ENCODE peak calls at places on chromosome 2, in four cellular contexts. J is IMR-90, X is fibroblast of lung, W is neural progenitor cell. Q is an unnamed sample.

GRCh38 chr2:238431431-238431830 is 4.7 kb downstream of the ASB1 start:
- DNase-seq in W (no peak), J (no peak), X (no peak), Q (no peak)

GRCh38 chr2:43224131-43224570 is 2.3 kb downstream of the ZFP36L2 start:
- DNase-seq in J (peak), W (peak), X (peak), Q (peak)

GRCh38 chr2:181203412-181203811 is 223.0 kb downstream of the UBE2E3 start:
- DNase-seq in J (peak), W (no peak), X (peak), Q (peak)

GRCh38 chr2:102020596-102021170 is 28.9 kb downstream of the IL1R2 start:
- DNase-seq in X (peak), W (peak), J (peak), Q (peak)

GRCh38 chr2:9332136-9332852 is 91.0 kb downstream of the ITGB1BP1 start:
- DNase-seq in X (no peak), J (no peak), W (no peak), Q (no peak)

GRCh38 chr2:156411835-156412234 is 24.3 kb upstream of the GPD2 start:
- DNase-seq in W (no peak), J (no peak), X (no peak), Q (no peak)

GRCh38 chr2:59912076-59912475 is 641.4 kb downstream of the BCL11A start:
- DNase-seq in W (no peak), X (no peak), J (no peak), Q (no peak)

GRCh38 chr2:202084265-202084664 is 11.2 kb downstream of the KIAA2012 start:
- DNase-seq in X (peak), J (peak), W (peak), Q (no peak)

GRCh38 chr2:204109681-204110080 is 173.1 kb downstream of the ICOS start:
- DNase-seq in W (no peak), X (no peak), J (no peak), Q (no peak)

GRCh38 chr2:108491848-108492247 is 42.4 kb upstream of the LIMS1 start:
- DNase-seq in W (no peak), X (peak), J (no peak), Q (no peak)

GRCh38 chr2:238158807-238159539 is at the start of gene ERFE:
- DNase-seq in W (peak), J (peak), X (peak), Q (peak)

GRCh38 chr2:25453199-25453903 is 111.6 kb upstream of the DNMT3A start:
- DNase-seq in X (peak), W (no peak), J (peak), Q (no peak)

GRCh38 chr2:43057026-43057741 is 169.2 kb downstream of the ZFP36L2 start:
- DNase-seq in X (no peak), J (no peak), W (no peak), Q (peak)

GRCh38 chr2:149330127-149331022 is at the start of gene LYPD6:
- DNase-seq in X (peak), W (peak), J (peak), Q (peak)

GRCh38 chr2:241546771-241547498 is 11.6 kb upstream of the BOK start:
- DNase-seq in W (peak), J (peak), X (peak), Q (no peak)

GRCh38 chr2:165905854-165906253 is 47.7 kb downstream of the TTC21B start:
- DNase-seq in X (peak), W (no peak), J (peak), Q (no peak)

GRCh38 chr2:152445791-152446201 is 110.8 kb downstream of the FMNL2 start:
- DNase-seq in X (peak), W (no peak), J (peak), Q (peak)

GRCh38 chr2:9565436-9566153 is 10.0 kb upstream of the ADAM17 start:
- DNase-seq in W (no peak), J (peak), X (peak), Q (peak)

GRCh38 chr2:225282858-225283693 is 116.4 kb upstream of the NYAP2 start:
- DNase-seq in J (peak), W (peak), X (peak), Q (peak)

GRCh38 chr2:60867848-60868247 is 13.5 kb upstream of the REL start:
- DNase-seq in W (no peak), X (no peak), J (no peak), Q (no peak)

GRCh38 chr2:71857632-71858031 is 290.0 kb downstream of the CYP26B1 start:
- DNase-seq in X (no peak), W (no peak), J (no peak), Q (no peak)

DNA sequence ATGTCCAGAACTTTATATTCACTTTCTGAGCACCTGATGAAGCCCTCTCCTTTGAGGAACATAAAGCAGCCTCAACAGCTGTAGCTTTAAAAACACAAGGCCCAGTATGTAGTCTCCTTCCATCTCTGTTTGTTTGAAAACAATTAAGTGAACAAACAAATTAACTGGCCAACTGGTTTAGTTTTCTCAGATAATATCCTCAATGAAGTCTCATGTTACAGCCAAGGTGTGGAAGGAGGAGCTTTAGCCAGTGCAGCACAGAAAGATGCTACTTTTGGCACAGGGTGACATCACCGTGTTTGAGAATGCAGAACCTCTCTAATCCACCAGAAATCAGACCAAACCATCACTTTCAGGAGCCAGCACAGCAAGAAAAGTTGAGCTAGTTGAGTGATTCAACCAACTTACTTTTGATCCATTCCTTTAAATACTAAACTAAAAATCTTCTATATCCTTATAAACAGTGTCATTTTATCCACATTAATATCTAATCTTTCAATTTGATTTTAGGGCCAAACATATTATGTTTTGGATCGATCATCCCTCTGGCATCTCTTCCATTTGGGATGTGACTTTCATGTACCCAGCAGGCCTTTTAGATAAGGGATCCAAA is 488.7 kb downstream of the ARHGAP15 start:
- DNase-seq in W (no peak), J (no peak), X (no peak), Q (no peak)
- H3K4me2 ChIP-seq in W (peak), J (no peak), X (no peak), Q (no peak)

DNA sequence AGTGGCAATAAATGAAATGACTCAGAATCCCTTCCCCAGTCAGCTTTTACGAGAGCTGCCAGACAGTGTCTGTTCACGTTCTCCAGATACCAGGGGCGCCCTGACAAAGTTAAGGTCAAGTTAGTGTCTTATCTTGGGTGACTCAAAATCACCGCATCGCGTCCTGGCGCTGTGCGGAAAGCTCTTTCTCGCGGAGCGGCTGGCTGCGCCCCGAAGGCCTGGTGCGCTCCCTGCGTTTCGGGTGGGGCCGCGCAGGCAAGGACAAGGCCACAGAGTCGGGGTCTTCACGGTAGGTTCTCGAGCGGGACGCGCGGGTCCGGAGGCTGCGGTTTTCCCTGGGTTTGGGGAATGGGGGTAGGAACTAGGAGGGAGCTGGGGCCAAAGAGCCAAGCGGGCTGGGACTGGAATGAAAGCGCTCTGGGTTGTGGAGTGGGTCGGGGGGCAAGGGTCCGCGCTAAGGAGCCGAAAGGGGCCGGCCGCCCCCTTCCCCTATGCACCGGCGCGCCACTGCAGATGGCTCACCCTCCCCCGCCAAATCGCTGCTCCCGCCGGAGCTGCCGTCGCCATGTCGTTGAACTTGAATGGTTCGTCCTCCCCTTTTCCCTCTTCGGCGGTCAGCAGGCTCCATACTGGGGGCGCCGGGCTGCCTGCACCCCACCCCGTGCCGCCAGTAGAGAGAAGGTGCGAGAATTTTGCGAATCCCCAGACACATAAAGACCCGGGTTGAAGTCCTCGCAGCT is 2.6 kb upstream of the HOXD11 start:
- DNase-seq in J (no peak), X (no peak), W (no peak), Q (peak)
- H3K4me2 ChIP-seq in J (peak), X (no peak), W (no peak), Q (peak)

GRCh38 chr2:137420744-137421143 is 543.5 kb upstream of the HNMT start:
- DNase-seq in J (no peak), W (peak), X (peak), Q (peak)
- H3K4me2 ChIP-seq in J (no peak), W (no peak), X (no peak), Q (no peak)

DNA sequence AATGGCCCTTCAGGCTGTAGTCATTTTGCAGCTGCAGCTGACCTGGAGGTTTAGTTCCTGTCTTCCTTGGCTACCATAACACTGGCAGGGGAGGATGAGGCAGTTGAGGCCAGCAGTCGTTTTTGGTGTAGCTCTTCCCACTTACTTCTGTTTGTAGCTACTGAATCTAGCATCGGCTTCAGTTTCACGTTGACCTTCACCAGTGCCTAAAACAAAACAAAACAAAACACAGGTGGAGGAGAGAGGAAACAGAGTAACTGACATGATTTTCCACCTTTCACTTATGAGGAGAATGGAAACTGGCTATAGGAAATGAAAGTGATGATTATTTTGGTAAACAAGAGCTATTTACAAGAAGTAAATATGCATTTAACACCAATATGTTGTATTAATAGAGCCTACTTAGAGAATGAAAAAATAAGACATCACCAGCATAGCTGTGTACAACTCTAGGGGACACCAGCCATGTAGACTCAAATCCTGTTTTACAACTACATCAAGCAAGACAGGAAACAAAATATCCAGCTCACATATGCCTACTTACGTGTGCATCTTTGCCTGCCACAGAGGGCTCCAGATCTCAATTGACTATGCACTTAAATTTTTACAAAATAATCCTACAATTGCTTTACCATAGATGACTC is 236.9 kb downstream of the AGPS start:
- DNase-seq in W (no peak), X (no peak), J (no peak), Q (no peak)
- H3K4me2 ChIP-seq in W (no peak), X (no peak), J (no peak), Q (no peak)

DNA sequence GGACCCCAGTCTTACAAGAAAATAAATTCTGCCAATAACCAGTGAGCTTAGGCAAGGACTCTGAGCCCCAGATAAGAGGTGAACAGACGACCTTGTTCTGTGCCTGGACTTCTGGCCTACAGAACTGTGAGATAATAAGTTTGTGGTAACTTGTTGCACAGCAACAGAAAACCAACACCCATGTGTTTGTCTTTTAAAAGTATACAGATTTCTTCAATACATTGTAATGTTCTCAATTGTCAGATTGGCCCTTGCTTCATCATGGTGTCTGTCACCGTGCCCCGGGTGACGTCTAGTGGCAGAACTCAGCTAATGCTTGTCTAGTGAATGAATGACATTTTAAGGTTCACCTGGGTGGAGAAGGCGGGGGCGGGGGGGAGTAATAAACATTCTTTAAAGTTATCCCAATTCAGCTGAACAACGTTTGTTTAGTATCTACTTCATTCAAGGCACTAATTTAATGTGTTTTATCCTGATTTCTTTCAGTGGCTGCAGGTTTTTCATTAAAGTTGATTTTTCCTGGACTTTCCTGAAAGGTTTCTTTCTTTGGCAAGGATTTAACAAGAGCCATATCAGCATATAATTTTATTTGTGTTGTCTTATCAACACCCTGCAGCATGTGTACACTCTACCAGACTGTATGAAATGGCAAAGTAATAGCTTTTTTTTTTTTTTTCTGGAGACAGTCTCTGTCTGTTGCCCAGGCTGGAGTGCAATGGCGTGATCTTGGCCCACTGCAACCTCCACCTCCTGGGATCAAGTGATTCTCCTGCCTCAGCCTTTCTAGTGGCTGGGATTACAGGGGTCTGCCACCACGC is 123.8 kb upstream of the DLX2 start:
- DNase-seq in W (no peak), J (no peak), X (no peak), Q (peak)
- H3K4me2 ChIP-seq in W (no peak), J (no peak), X (no peak), Q (no peak)

GRCh38 chr2:119486886-119487285 is 37.4 kb downstream of the SCTR start:
- DNase-seq in W (no peak), X (peak), J (peak), Q (no peak)
- H3K4me2 ChIP-seq in W (no peak), X (no peak), J (no peak), Q (no peak)

DNA sequence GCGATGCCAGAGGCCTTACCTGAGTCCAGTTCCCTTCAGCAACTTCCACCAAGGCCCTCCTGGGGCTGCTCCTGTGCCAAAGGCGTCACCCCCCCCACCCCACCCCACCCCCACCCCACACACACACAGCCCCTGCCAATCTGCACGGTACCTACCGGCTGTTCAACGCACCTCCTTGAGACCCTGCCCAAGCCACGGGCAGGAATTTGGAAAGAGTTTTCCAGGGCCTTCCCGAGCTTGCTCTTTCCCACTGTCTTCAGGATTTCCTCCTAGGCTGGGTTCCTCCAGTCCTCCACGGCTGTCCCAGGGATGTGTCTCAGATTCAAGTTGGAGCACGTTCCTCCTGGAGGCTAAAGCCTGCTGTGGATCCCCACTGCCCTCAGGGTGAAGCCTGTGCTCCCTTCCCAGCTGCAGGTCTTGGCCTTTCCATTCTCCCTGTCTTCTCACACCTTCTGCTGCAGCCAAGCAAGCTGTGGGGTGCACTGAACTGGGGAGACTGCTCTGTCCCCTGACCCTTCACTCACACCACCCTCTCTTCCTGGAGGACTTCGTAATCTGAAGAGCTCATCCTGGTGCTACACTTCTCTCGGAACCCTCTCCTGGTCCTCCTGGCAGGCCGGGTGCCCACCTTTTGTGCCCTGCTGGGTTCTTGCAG is 54.8 kb upstream of the HS6ST1 start:
- DNase-seq in X (no peak), J (no peak), W (no peak), Q (no peak)
- H3K4me2 ChIP-seq in X (no peak), J (no peak), W (no peak), Q (no peak)

GRCh38 chr2:18900691-18901113 is 311.3 kb upstream of the NT5C1B start:
- DNase-seq in W (no peak), X (no peak), J (no peak), Q (no peak)

GRCh38 chr2:18896106-18896505 is 306.7 kb upstream of the NT5C1B start:
- DNase-seq in W (no peak), X (no peak), J (peak), Q (no peak)

GRCh38 chr2:18898271-18898670 is 308.9 kb upstream of the NT5C1B start:
- DNase-seq in J (no peak), W (no peak), X (no peak), Q (no peak)

GRCh38 chr2:18901255-18901654 is 311.9 kb upstream of the NT5C1B start:
- DNase-seq in X (no peak), J (no peak), W (no peak), Q (no peak)

GRCh38 chr2:18899725-18900124 is 310.4 kb upstream of the NT5C1B start:
- DNase-seq in X (no peak), J (no peak), W (peak), Q (no peak)
- H3K4me2 ChIP-seq in X (no peak), J (no peak), W (no peak), Q (no peak)

DNA sequence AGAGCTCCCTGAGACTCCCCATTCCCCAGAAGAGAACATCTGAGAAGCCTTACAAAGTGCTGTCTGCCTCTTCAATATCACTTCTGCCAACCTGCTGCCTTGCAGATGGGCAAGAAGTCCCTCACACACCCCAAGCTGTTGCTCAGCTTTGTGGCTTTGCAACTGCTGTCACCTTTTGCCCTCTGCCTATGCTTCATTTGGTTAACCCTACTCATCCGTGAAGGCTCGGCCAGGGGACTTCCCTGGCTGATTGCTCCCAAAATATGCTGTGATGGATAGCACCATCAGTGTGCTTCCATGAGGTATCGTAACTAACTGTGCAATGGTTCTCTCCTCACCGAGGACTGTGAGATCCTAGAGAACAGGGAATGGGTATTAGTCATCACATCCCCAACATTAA is 88.9 kb upstream of the CYP1B1 start:
- DNase-seq in J (no peak), W (no peak), X (peak), Q (no peak)
- H3K4me2 ChIP-seq in J (no peak), W (no peak), X (no peak), Q (no peak)

DNA sequence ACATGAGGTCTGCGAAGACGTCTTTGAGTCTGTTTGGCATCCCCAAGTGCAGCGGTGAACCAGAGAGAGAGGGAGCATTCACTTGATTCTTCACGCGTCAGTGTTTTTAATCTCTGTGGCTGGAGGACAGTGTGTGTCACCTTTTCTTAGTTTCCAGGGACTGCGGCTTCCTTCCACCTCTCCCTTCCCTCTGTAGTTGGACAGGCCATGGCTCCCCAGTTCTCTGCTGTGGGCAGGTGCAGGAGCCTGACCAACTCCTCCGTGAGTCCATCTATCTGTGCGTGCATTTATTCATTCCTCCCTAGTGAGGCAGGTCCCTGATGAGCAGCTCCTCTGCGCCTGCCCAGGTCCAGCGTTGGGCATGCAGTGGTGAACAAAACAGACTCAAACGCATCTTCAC is 42.9 kb downstream of the AGAP1 start:
- DNase-seq in X (no peak), W (no peak), J (no peak), Q (no peak)
- H3K4me2 ChIP-seq in X (no peak), W (no peak), J (no peak), Q (no peak)